ENCODE peak calls at places on chromosomes 3 and 15, in nine cellular contexts. V, G, O, M, A, P, B, R and Y are unnamed samples.

GRCh38 chr3:118550556-118550955 is 484.1 kb downstream of the IGSF11 start:
- DNase-seq in A (no peak), M (no peak), O (no peak), V (no peak), P (no peak), G (no peak), B (no peak), R (no peak), Y (no peak)

GRCh38 chr15:45378149-45378912 is at the start of gene GATM:
- DNase-seq in M (peak), G (peak), V (peak), P (peak), O (peak), A (peak), R (peak), B (peak), Y (no peak)

GRCh38 chr15:70569718-70570231 is 193.6 kb downstream of the UACA start:
- DNase-seq in G (no peak), B (peak), O (no peak), M (no peak), P (no peak), R (no peak), A (no peak), V (no peak), Y (no peak)

GRCh38 chr3:45659661-45660566 is 29.3 kb upstream of the SACM1L start:
- DNase-seq in P (peak), B (peak), V (peak), O (peak), A (peak), G (no peak), R (peak), M (peak), Y (peak)

GRCh38 chr15:68536331-68537095 is 42.3 kb upstream of the CORO2B start:
- DNase-seq in V (peak), M (no peak), G (no peak), R (no peak), A (no peak), P (no peak), B (no peak), O (no peak), Y (no peak)

GRCh38 chr3:117820900-117821299 is 1111.3 kb downstream of the TUSC7 start:
- DNase-seq in B (no peak), V (peak), A (no peak), P (no peak), R (no peak), O (no peak), M (no peak), G (no peak), Y (no peak)

GRCh38 chr3:160755776-160756304 is at the start of gene PPM1L:
- DNase-seq in G (peak), R (peak), A (peak), B (peak), O (no peak), P (peak), V (peak), M (peak), Y (no peak)

GRCh38 chr3:71083726-71084131 is 499.8 kb downstream of the FOXP1 start:
- DNase-seq in R (no peak), A (no peak), G (no peak), V (no peak), P (no peak), M (no peak), O (peak), B (no peak), Y (no peak)

GRCh38 chr3:67700596-67700995 is 46.2 kb upstream of the SUCLG2 start:
- DNase-seq in M (no peak), R (no peak), G (no peak), P (no peak), B (no peak), O (no peak), V (no peak), A (no peak), Y (no peak)

GRCh38 chr3:194586839-194587238 is 46.4 kb downstream of the TMEM44 start:
- DNase-seq in R (no peak), A (no peak), G (no peak), P (no peak), V (peak), B (no peak), O (no peak), M (no peak), Y (no peak)

GRCh38 chr3:169575381-169575780 is 88.1 kb downstream of the MECOM start:
- DNase-seq in R (peak), B (no peak), G (no peak), V (peak), P (no peak), M (no peak), A (no peak), O (no peak), Y (peak)

GRCh38 chr15:68208136-68208535 is 3.0 kb upstream of the CALML4 start:
- DNase-seq in M (no peak), P (no peak), G (no peak), R (peak), A (no peak), O (no peak), V (no peak), B (no peak), Y (no peak)

GRCh38 chr3:70861855-70862254 is 549.4 kb upstream of the MDFIC2 start:
- DNase-seq in A (no peak), R (no peak), M (no peak), B (no peak), P (no peak), O (no peak), G (no peak), V (peak), Y (no peak)

GRCh38 chr3:194548346-194549321 is 61.8 kb upstream of the ATP13A3 start:
- DNase-seq in P (no peak), R (no peak), G (no peak), B (no peak), A (no peak), V (no peak), M (no peak), O (no peak), Y (no peak)

GRCh38 chr3:11530153-11530721 is 113.5 kb downstream of the VGLL4 start:
- DNase-seq in O (no peak), B (no peak), A (no peak), P (peak), G (no peak), M (no peak), R (no peak), V (peak), Y (no peak)

GRCh38 chr15:66253643-66254363 is at the start of gene MEGF11:
- DNase-seq in V (peak), O (no peak), G (no peak), B (peak), M (no peak), P (peak), A (peak), R (no peak), Y (no peak)

GRCh38 chr15:80890341-80890972 is 99.2 kb downstream of the MESD start:
- DNase-seq in O (no peak), B (no peak), P (no peak), A (no peak), R (no peak), M (no peak), G (no peak), V (peak), Y (no peak)

GRCh38 chr3:88141458-88142083 is 8.2 kb upstream of the C3orf38 start:
- DNase-seq in B (no peak), P (no peak), M (no peak), A (no peak), V (peak), G (no peak), O (no peak), R (no peak), Y (no peak)

GRCh38 chr3:2653706-2654105 is 456.5 kb downstream of the IL5RA start:
- DNase-seq in P (no peak), O (no peak), V (no peak), B (no peak), M (no peak), R (no peak), A (no peak), G (no peak), Y (no peak)

GRCh38 chr15:82129769-82130168 is 84.0 kb upstream of the MEX3B start:
- DNase-seq in R (no peak), G (no peak), P (no peak), B (no peak), M (no peak), V (peak), O (no peak), A (no peak), Y (no peak)

GRCh38 chr15:48880070-48880634 is 2.2 kb downstream of the EID1 start:
- DNase-seq in P (no peak), R (no peak), M (no peak), O (no peak), B (no peak), V (no peak), G (no peak), A (no peak), Y (no peak)

GRCh38 chr3:4575413-4575812 is 82.3 kb downstream of the ITPR1 start:
- DNase-seq in R (no peak), A (no peak), P (no peak), M (no peak), B (no peak), V (no peak), O (no peak), G (no peak), Y (no peak)

GRCh38 chr15:66155065-66155464 is 98.5 kb downstream of the MEGF11 start:
- DNase-seq in G (no peak), B (no peak), V (no peak), R (no peak), A (no peak), O (no peak), M (no peak), P (no peak), Y (no peak)

DNA sequence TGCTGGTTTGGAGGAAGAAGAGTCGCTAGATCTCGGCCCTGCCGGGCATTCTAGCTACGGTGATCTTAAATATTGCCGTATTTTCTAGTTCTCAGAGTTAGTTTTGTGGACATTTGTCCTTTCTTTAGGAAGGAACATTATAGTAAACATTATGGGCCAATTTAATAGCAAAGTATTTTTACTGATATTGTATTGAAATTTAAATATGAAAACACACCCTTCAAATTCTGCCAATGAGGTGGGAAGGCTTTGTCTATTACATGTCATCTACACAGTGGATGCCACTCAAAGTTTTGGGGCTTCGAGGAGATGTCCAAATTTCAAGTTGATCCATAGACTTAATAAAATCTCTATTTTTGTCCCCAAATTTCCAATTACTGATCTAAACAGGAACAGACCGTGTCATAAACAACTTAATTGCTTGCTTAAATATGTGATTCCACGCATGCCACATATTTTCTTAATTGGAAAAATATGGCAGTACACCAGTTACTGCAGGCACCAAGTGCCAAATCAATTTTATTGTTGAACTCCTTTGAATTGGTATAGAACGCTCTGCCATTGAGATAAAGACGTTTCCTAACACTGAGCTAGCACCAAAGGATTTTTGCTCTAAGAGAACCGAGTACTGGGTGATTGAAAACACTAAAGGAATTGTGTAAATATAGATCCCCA is 1.7 kb downstream of the SHOX2 start:
- DNase-seq in V (peak), P (no peak), R (no peak), A (no peak), B (no peak), M (no peak), O (no peak), G (no peak), Y (no peak)
- H3K4me3 ChIP-seq in V (peak), P (no peak), R (no peak), A (peak), B (peak), M (no peak), O (no peak), G (no peak), Y (no peak)

GRCh38 chr3:27533718-27534578 is 49.8 kb upstream of the SLC4A7 start:
- DNase-seq in V (peak), M (peak), A (peak), O (peak), R (peak), G (peak), B (peak), P (no peak), Y (no peak)
- TF ChIP-seq CTCF in V (peak), M (no peak), A (no peak), O (no peak), R (no peak), G (no peak), B (no peak), P (peak), Y (no peak)

GRCh38 chr3:51386159-51386851 is 1.2 kb downstream of the MANF start:
- DNase-seq in O (no peak), R (no peak), G (peak), P (no peak), A (no peak), V (no peak), M (no peak), B (no peak), Y (no peak)

GRCh38 chr3:51384730-51385473 is at the start of gene MANF:
- DNase-seq in B (peak), R (peak), V (peak), O (peak), M (peak), G (peak), P (peak), A (peak), Y (peak)

GRCh38 chr3:51388286-51389029 is 2.6 kb upstream of the RBM15B start:
- DNase-seq in A (peak), B (no peak), P (no peak), G (peak), R (peak), V (peak), M (no peak), O (no peak), Y (peak)

GRCh38 chr3:51385621-51386091 is 565 bp downstream of the MANF start:
- DNase-seq in O (no peak), G (peak), M (no peak), P (no peak), A (no peak), V (peak), R (no peak), B (no peak), Y (no peak)

DNA sequence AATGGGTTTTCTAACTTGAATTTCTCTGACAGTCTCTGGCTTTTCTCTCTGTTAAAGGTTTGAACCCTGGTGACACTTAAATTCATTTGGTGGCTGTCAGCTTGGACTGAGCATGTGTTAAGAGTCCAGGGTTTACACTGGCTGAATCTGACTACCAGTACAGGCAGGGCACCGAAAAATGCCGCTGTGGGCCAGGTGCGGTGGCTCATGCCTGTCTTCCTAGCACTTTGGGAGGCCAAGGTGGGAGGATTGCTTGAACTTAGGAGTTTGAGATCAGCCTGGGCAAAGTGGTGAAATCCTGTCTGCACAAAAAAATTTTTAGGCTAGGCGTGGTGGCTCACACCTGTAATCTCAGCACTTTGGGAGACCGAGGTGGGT is 1.8 kb downstream of the MANF start:
- DNase-seq in B (no peak), O (no peak), M (no peak), G (peak), A (no peak), P (no peak), V (no peak), R (no peak), Y (no peak)
- H3K4me3 ChIP-seq in B (peak), O (peak), M (peak), G (peak), A (peak), P (no peak), V (peak), R (peak), Y (peak)

GRCh38 chr3:123015596-123015995 is 12.0 kb downstream of the SEMA5B start:
- DNase-seq in R (no peak), A (peak), G (no peak), O (no peak), M (no peak), B (no peak), P (no peak), V (no peak), Y (no peak)
- TF ChIP-seq CTCF in R (no peak), A (peak), G (no peak), O (no peak), M (no peak), B (peak), P (no peak), V (no peak), Y (no peak)

DNA sequence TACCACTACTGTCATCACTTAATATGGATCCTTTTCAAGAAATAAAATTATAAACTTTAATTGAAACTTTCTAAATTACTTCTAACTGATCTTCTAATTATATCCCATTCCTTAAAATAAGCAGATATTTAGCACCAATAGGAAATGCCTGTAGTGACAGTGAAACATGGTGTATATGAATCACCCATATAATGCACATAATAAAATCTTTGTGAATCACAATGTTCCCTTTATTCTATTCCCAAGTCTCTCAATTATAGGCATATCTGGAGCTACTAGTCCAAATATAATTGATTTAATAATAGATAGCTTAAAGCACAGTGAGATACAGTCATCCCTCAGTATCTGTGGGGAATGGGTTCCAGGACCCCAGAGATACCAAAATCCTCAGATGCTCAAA is 490.3 kb downstream of the NLGN1 start:
- DNase-seq in B (no peak), A (no peak), P (no peak), O (no peak), R (no peak), V (no peak), M (no peak), G (no peak), Y (no peak)
- H3K4me3 ChIP-seq in B (no peak), A (no peak), P (no peak), O (no peak), R (no peak), V (no peak), M (no peak), G (no peak), Y (no peak)

GRCh38 chr15:40807888-40808194 is 568 bp upstream of the DNAJC17 start:
- DNase-seq in A (no peak), M (no peak), B (no peak), P (no peak), V (no peak), O (no peak), R (no peak), G (no peak), Y (no peak)

GRCh38 chr15:40803688-40804087 is 3.2 kb upstream of the ZFYVE19 start:
- DNase-seq in M (no peak), B (no peak), P (no peak), R (no peak), G (no peak), A (no peak), O (no peak), V (no peak), Y (no peak)

GRCh38 chr15:40809051-40809450 is 1.8 kb upstream of the DNAJC17 start:
- DNase-seq in O (no peak), B (no peak), M (no peak), G (no peak), V (no peak), A (no peak), R (no peak), P (no peak), Y (no peak)

GRCh38 chr15:40806672-40807027 is 239 bp upstream of the ZFYVE19 start:
- DNase-seq in B (no peak), G (no peak), M (no peak), P (no peak), A (no peak), R (no peak), O (no peak), V (no peak), Y (no peak)

DNA sequence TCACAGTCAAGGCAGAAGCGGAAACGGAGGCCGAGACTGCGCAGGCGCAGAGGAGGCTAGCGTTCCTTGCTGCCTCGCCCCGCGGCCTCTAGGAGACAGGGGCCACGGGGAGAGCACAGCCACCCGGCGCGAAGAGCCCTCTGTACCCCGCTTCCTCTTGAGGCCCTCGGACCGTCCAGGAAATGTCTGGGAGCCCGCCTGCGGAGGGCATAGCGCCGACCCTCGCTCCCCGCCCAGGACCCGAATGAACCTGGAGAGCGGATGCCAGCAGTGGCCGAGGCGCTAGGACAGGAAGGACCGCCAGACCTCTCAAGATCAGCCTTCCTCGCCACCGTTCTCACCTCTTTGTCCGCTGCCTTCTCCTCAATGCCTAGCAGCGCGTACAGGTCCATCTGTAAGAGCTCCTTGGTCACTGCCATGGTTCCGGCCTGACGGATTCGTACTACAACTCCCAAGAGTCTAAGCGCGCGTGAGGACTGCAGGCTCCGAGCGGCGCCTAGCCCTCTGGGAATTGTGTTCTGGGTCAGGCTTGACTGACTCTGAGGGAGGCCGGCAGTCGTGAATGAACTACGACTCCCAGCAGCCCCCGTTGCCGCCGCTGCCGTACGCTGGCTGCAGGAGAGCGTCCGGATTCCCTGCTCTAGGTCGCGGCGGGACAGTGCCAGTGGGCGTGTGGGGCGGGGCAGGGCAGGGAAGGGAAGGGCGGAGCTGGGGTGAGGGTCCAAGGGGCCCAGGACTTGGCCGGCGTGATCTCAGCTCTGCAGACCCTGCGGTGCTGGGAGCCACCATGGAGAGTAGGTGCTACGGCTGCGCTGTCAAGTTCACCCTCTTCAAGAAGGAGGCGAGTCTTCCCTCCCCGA is at the start of the genes DNAJC17 and ZFYVE19:
- DNase-seq in G (peak), R (peak), B (peak), P (peak), A (peak), V (peak), M (peak), O (peak), Y (peak)
- TF ChIP-seq CTCF in G (no peak), R (no peak), B (no peak), P (peak), A (no peak), V (no peak), M (no peak), O (peak), Y (no peak)

GRCh38 chr3:57165637-57166036 is 484 bp upstream of the IL17RD start:
- DNase-seq in O (no peak), V (no peak), P (peak), A (no peak), R (no peak), B (no peak), M (no peak), G (no peak), Y (no peak)

GRCh38 chr3:57164217-57164605 is 942 bp downstream of the IL17RD start:
- DNase-seq in V (peak), P (peak), G (peak), M (peak), R (peak), A (no peak), B (no peak), O (no peak), Y (no peak)

GRCh38 chr3:57164606-57165573 is at the start of gene IL17RD:
- DNase-seq in G (peak), M (peak), A (peak), R (peak), V (peak), O (no peak), P (peak), B (peak), Y (no peak)

GRCh38 chr3:57161915-57162314 is 3.2 kb downstream of the IL17RD start:
- DNase-seq in G (no peak), R (no peak), B (no peak), O (no peak), P (no peak), M (no peak), A (no peak), V (no peak), Y (no peak)

GRCh38 chr3:57163751-57164150 is 1.4 kb downstream of the IL17RD start:
- DNase-seq in B (no peak), R (no peak), G (no peak), O (no peak), A (no peak), V (peak), M (no peak), P (no peak), Y (no peak)
- H3K4me3 ChIP-seq in B (no peak), R (peak), G (peak), O (no peak), A (peak), V (peak), M (peak), P (peak), Y (no peak)